ENCODE peak calls at places on chromosomes 1 and 21, in eight cellular contexts. K is foreskin fibroblast, P is transverse colon, R is coronary artery, Y is kidney epithelial cell, M is MM.1S, B is upper lobe of right lung, Q is lower lobe of right lung. Z is an unnamed sample.

GRCh38 chr1:185244015-185244747 is 72.9 kb downstream of the IVNS1ABP start:
- DNase-seq in K (peak; percentile 92), P (no peak), R (no peak), Y (peak; percentile 70), M (no peak), B (no peak), Q (no peak), Z (peak; percentile 84)

GRCh38 chr1:214952648-214953047 is 129.9 kb upstream of the KCNK2 start:
- DNase-seq in K (no peak), P (no peak), R (no peak), Y (no peak), M (no peak), B (no peak), Q (no peak), Z (no peak)

GRCh38 chr1:109516872-109517271 is 7.3 kb upstream of the AMIGO1 start:
- DNase-seq in K (peak; percentile 65), P (peak; percentile 49), R (no peak), Y (no peak), M (no peak), B (no peak), Q (no peak), Z (no peak)

GRCh38 chr1:109993885-109994284 is 9.3 kb downstream of the AHCYL1 start:
- DNase-seq in K (no peak), P (no peak), R (no peak), Y (no peak), M (no peak), B (no peak), Q (no peak), Z (no peak)

GRCh38 chr1:231625975-231626534 is 535 bp upstream of the DISC1 start:
- DNase-seq in K (no peak), P (no peak), R (no peak), Y (no peak), M (peak; percentile 81), B (no peak), Q (no peak), Z (no peak)

GRCh38 chr21:16305686-16306085 is 575.9 kb downstream of the USP25 start:
- DNase-seq in K (no peak), P (no peak), R (no peak), Y (no peak), M (no peak), B (no peak), Q (no peak), Z (peak; percentile 73)

GRCh38 chr21:33975548-33976081 is 60.0 kb upstream of the ATP5PO start:
- DNase-seq in K (no peak), P (peak; percentile 25), R (no peak), Y (no peak), M (no peak), B (no peak), Q (no peak), Z (peak; percentile 19)

GRCh38 chr1:94720091-94720793 is 99.9 kb upstream of the SLC44A3 start:
- DNase-seq in K (no peak), P (no peak), R (no peak), Y (no peak), M (no peak), B (peak; percentile 73), Q (peak; percentile 75), Z (no peak)

GRCh38 chr1:2468041-2468472 is 8.0 kb upstream of the PLCH2 start:
- DNase-seq in K (no peak), P (no peak), R (no peak), Y (no peak), M (peak; percentile 22), B (no peak), Q (no peak), Z (peak; percentile 20)

GRCh38 chr1:228721407-228721806 is 13.9 kb upstream of the RHOU start:
- DNase-seq in K (no peak), P (peak; percentile 33), R (no peak), Y (no peak), M (no peak), B (no peak), Q (no peak), Z (no peak)

GRCh38 chr21:35108887-35109286 is 59.8 kb upstream of the RUNX1 start:
- DNase-seq in K (no peak), P (no peak), R (no peak), Y (no peak), M (no peak), B (no peak), Q (no peak), Z (no peak)

GRCh38 chr1:12464627-12465056 is 153.4 kb downstream of the DHRS3 start:
- DNase-seq in K (peak; percentile 86), P (no peak), R (peak; percentile 84), Y (no peak), M (no peak), B (no peak), Q (peak; percentile 59), Z (peak; percentile 97)

GRCh38 chr1:166971252-166971651 is 4.1 kb downstream of the ILDR2 start:
- DNase-seq in K (no peak), P (no peak), R (no peak), Y (no peak), M (no peak), B (no peak), Q (no peak), Z (no peak)

GRCh38 chr21:46054447-46054846 is 43.5 kb upstream of the COL6A2 start:
- DNase-seq in K (peak; percentile 77), P (no peak), R (no peak), Y (no peak), M (no peak), B (no peak), Q (peak; percentile 42), Z (peak; percentile 30)

GRCh38 chr1:40783001-40783905 is at the start of gene KCNQ4:
- DNase-seq in K (no peak), P (peak; percentile 70), R (no peak), Y (no peak), M (no peak), B (peak; percentile 82), Q (peak; percentile 69), Z (no peak)

GRCh38 chr21:34052171-34052570 is 21.2 kb upstream of the MRPS6 start:
- DNase-seq in K (no peak), P (no peak), R (no peak), Y (no peak), M (peak; percentile 57), B (no peak), Q (no peak), Z (no peak)

GRCh38 chr1:22542886-22543285 is 20.4 kb upstream of the EPHA8 start:
- DNase-seq in K (no peak), P (no peak), R (no peak), Y (no peak), M (no peak), B (no peak), Q (no peak), Z (no peak)

GRCh38 chr1:5311147-5311546 is 656.7 kb downstream of the AJAP1 start:
- DNase-seq in K (no peak), P (no peak), R (peak; percentile 55), Y (no peak), M (no peak), B (no peak), Q (no peak), Z (no peak)

GRCh38 chr1:8266436-8267165 is 51.3 kb upstream of the SLC45A1 start:
- DNase-seq in K (no peak), P (no peak), R (no peak), Y (no peak), M (no peak), B (no peak), Q (no peak), Z (no peak)
- H3K4me3 ChIP-seq in K (no peak overlapping the region), P (no peak overlapping the region), R (no peak overlapping the region), Y (no peak overlapping the region), M (no peak overlapping the region), B (no peak overlapping the region), Q (no peak overlapping the region), Z (no peak overlapping the region)

GRCh38 chr1:54548389-54549044 is 489 bp downstream of the ACOT11 start:
- DNase-seq in K (no peak), P (no peak), R (no peak), Y (no peak), M (no peak), B (peak; percentile 42), Q (no peak), Z (no peak)

GRCh38 chr1:54545916-54546635 is 2.0 kb upstream of the ACOT11 start:
- DNase-seq in K (no peak), P (no peak), R (no peak), Y (no peak), M (no peak), B (no peak), Q (no peak), Z (no peak)

GRCh38 chr1:54549181-54549924 is 1.3 kb downstream of the ACOT11 start:
- DNase-seq in K (no peak), P (no peak), R (no peak), Y (no peak), M (no peak), B (peak; percentile 31), Q (no peak), Z (no peak)

GRCh38 chr1:54546651-54547348 is 1.2 kb upstream of the ACOT11 start:
- DNase-seq in K (no peak), P (no peak), R (no peak), Y (no peak), M (no peak), B (no peak), Q (no peak), Z (no peak)

GRCh38 chr1:54547601-54548388 is at the start of gene ACOT11:
- DNase-seq in K (peak; percentile 81), P (peak; percentile 70), R (peak; percentile 95), Y (peak; percentile 7), M (no peak), B (peak; percentile 82), Q (peak; percentile 77), Z (peak; percentile 57)
- TF ChIP-seq CTCF in K (peak; percentile 19), P (peak; percentile 68), R (peak; percentile 59), Y (peak; percentile 58), M (no peak), B (peak; percentile 34), Q (peak; percentile 45), Z (peak; percentile 46)

GRCh38 chr1:117284408-117285215 is 73.9 kb upstream of the VTCN1 start:
- DNase-seq in K (peak; percentile 45), P (no peak), R (no peak), Y (peak; percentile 45), M (peak; percentile 27), B (no peak), Q (no peak), Z (peak; percentile 73)
- H3K4me3 ChIP-seq in K (no peak overlapping the region), P (no peak overlapping the region), R (no peak overlapping the region), Y (no peak overlapping the region), M (no peak overlapping the region), B (no peak overlapping the region), Q (no peak overlapping the region), Z (no peak overlapping the region)

GRCh38 chr1:72282690-72283203 is 408 bp upstream of the NEGR1 start:
- DNase-seq in K (peak; percentile 97), P (peak; percentile 77), R (peak; percentile 93), Y (peak; percentile 58), M (peak; percentile 89), B (peak; percentile 92), Q (peak; percentile 89), Z (peak; percentile 98)
- TF ChIP-seq CTCF in K (peak; percentile 1), P (no peak), R (no peak), Y (no peak), M (peak; percentile 3), B (no peak), Q (no peak), Z (no peak)